ENCODE peak calls at places on chromosomes 13 and 19, in six cellular contexts. Z is tibial nerve, K is neural progenitor cell, U is WTC11, N is nephron progenitor cell, T is esophagus muscularis mucosa. B is an unnamed sample.
A peak's percentile ranks its signal among the peaks of the same experiment; 100 is the strongest.

GRCh38 chr19:48470281-48470680 is 1.1 kb downstream of the CYTH2 start:
- DNase-seq in Z (no peak), K (no peak), U (no peak), N (no peak), T (no peak), B (no peak)

GRCh38 chr13:51938454-51938853 is 72.8 kb downstream of the ATP7B start:
- DNase-seq in Z (no peak), K (no peak), U (no peak), N (no peak), T (no peak), B (no peak)

GRCh38 chr19:52691737-52692136 is 43.1 kb downstream of the ZNF611 start:
- DNase-seq in Z (no peak), K (no peak), U (no peak), N (no peak), T (no peak), B (no peak)

GRCh38 chr19:16285769-16286564 is 38.7 kb upstream of the KLF2 start:
- DNase-seq in Z (no peak), K (peak; percentile 55), U (no peak), N (peak; percentile 21), T (no peak), B (no peak)

GRCh38 chr19:48186541-48186991 is 16.1 kb downstream of the ZSWIM9 start:
- DNase-seq in Z (no peak), K (no peak), U (no peak), N (no peak), T (no peak), B (no peak)

GRCh38 chr19:55305491-55305890 is 19.6 kb downstream of the TMEM150B start:
- DNase-seq in Z (no peak), K (peak; percentile 76), U (peak; percentile 75), N (peak; percentile 68), T (no peak), B (no peak)

GRCh38 chr13:81929988-81930387 is 1589.1 kb upstream of the SPRY2 start:
- DNase-seq in Z (no peak), K (peak; percentile 61), U (no peak), N (no peak), T (no peak), B (no peak)

GRCh38 chr19:17973759-17974158 is 6.9 kb downstream of the KCNN1 start:
- DNase-seq in Z (no peak), K (no peak), U (no peak), N (no peak), T (no peak), B (no peak)

GRCh38 chr19:34260771-34261173 is 6.4 kb downstream of the GARRE1 start:
- DNase-seq in Z (no peak), K (peak; percentile 36), U (no peak), N (no peak), T (no peak), B (no peak)

GRCh38 chr19:49458567-49458903 is 5.5 kb downstream of the ALDH16A1 start:
- DNase-seq in Z (no peak), K (no peak), U (no peak), N (no peak), T (no peak), B (no peak)

GRCh38 chr13:35566340-35566739 is 89.9 kb upstream of the MAB21L1 start:
- DNase-seq in Z (no peak), K (no peak), U (no peak), N (no peak), T (no peak), B (no peak)

GRCh38 chr19:49333426-49334288 is 1.5 kb upstream of the CD37 start:
- DNase-seq in Z (no peak), K (no peak), U (no peak), N (no peak), T (no peak), B (no peak)

GRCh38 chr13:34361528-34361927 is 543.6 kb downstream of the RFC3 start:
- DNase-seq in Z (no peak), K (no peak), U (no peak), N (no peak), T (no peak), B (no peak)

GRCh38 chr19:41398042-41398403 is 405 bp downstream of the BCKDHA start:
- DNase-seq in Z (no peak), K (peak; percentile 16), U (no peak), N (no peak), T (no peak), B (no peak)

GRCh38 chr19:56393119-56394012 is at the start of gene ZNF582:
- DNase-seq in Z (peak; percentile 88), K (peak; percentile 98), U (peak; percentile 93), N (peak; percentile 80), T (peak; percentile 97), B (peak; percentile 96)

GRCh38 chr19:23996549-23996948 is 81.9 kb downstream of the ZNF726 start:
- DNase-seq in Z (no peak), K (peak; percentile 23), U (peak; percentile 33), N (no peak), T (no peak), B (no peak)

GRCh38 chr13:22227895-22228294 is 557.0 kb downstream of the FGF9 start:
- DNase-seq in Z (no peak), K (no peak), U (no peak), N (no peak), T (no peak), B (no peak)

GRCh38 chr13:36858285-36858684 is 39.3 kb downstream of the RFXAP start:
- DNase-seq in Z (no peak), K (peak; percentile 73), U (no peak), N (peak; percentile 8), T (no peak), B (no peak)

GRCh38 chr19:38079926-38080380 is 144.1 kb downstream of the DPF1 start:
- DNase-seq in Z (no peak), K (no peak), U (no peak), N (no peak), T (peak; percentile 77), B (no peak)

GRCh38 chr13:47794963-47795362 is 206.1 kb downstream of the SUCLA2 start:
- DNase-seq in Z (no peak), K (no peak), U (no peak), N (no peak), T (no peak), B (no peak)

GRCh38 chr13:37618554-37618953 is 20.0 kb upstream of the POSTN start:
- DNase-seq in Z (no peak), K (no peak), U (no peak), N (no peak), T (no peak), B (no peak)

GRCh38 chr19:10712041-10712440 is 5.8 kb upstream of the DNM2 start:
- DNase-seq in Z (no peak), K (no peak), U (peak; percentile 62), N (no peak), T (no peak), B (no peak)

GRCh38 chr13:62747629-62748028 is 1332.0 kb upstream of the PCDH20 start:
- DNase-seq in Z (no peak), K (no peak), U (no peak), N (no peak), T (no peak), B (no peak)

GRCh38 chr13:99303863-99304521 is 3.2 kb downstream of the GPR183 start:
- DNase-seq in Z (no peak), K (no peak), U (no peak), N (no peak), T (no peak), B (no peak)

GRCh38 chr13:49904729-49905456 is 31.2 kb downstream of the SPRYD7 start:
- DNase-seq in Z (no peak), K (no peak), U (no peak), N (no peak), T (no peak), B (no peak)

GRCh38 chr19:13623686-13624405 is 117.6 kb upstream of the CACNA1A start:
- DNase-seq in Z (no peak), K (no peak), U (peak; percentile 14), N (no peak), T (no peak), B (no peak)

GRCh38 chr19:1000095-1000494 is at the start of gene GRIN3B:
- DNase-seq in Z (no peak), K (peak; percentile 90), U (peak; percentile 90), N (peak; percentile 84), T (no peak), B (no peak)

GRCh38 chr13:94765814-94766213 is 53.5 kb upstream of the SOX21 start:
- DNase-seq in Z (no peak), K (no peak), U (peak; percentile 17), N (no peak), T (no peak), B (no peak)

DNA sequence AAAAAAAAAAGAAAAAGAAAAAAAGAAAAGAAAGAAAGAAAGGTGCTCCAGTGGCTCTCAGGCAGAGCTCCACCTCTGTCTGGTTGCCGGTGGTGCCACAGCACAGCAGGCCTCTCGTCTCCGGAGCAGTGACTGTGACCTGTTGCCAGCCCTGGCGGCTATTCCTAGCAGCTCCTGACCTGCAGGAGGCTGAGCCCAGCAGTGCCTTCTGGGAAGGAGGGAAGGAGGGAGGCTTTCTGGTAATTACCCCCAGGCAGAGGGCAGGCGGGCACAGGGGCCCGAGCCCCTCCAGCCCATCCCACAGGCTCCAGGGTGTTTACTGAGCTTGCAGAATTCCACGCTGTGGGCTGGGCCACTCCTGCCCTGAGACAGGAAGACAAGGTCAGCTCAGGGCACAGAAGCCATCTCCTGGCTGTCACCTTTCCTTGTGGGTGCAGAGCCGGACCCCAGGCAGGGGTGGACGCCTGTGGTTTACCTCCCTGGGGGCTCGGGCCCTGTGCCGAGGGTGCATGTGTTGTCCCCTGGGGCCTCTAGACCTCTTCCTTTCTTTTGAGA is 77.9 kb downstream of the GNG7 start:
- DNase-seq in Z (no peak), K (peak; percentile 43), U (peak; percentile 66), N (peak; percentile 50), T (no peak), B (no peak)
- TF ChIP-seq CTCF in Z (no peak), K (peak; percentile 11), U (no peak), N (no peak), T (no peak), B (peak; percentile 20)

GRCh38 chr13:75896271-75896670 is 260.1 kb downstream of the LMO7 start:
- DNase-seq in Z (no peak), K (no peak), U (no peak), N (no peak), T (no peak), B (no peak)
- TF ChIP-seq CTCF in Z (no peak), K (no peak), U (no peak), N (no peak), T (no peak), B (no peak)

DNA sequence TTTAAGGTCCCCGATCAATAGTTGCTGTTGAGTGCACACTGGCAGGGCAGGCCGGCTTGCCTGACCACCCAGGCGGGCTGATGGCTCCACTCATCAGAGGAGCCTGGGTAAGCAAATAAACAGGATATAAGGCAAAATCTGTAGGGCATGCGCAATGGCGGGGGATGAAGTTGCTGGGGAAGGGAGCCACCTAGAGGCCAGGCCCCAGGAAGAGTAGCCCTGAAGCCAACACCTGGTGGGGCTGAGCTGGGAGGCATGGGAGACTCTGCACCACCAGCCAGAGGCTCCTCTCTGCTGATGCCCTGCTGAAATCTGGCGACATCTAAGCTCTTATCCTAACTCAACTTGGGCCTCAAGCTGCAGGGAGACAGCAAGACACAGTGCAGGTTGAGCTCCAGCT is 324.3 kb downstream of the ZNF536 start:
- DNase-seq in Z (no peak), K (peak; percentile 75), U (peak; percentile 82), N (peak; percentile 74), T (no peak), B (no peak)
- TF ChIP-seq CTCF in Z (no peak), K (peak; percentile 67), U (no peak), N (peak; percentile 62), T (no peak), B (no peak)

DNA sequence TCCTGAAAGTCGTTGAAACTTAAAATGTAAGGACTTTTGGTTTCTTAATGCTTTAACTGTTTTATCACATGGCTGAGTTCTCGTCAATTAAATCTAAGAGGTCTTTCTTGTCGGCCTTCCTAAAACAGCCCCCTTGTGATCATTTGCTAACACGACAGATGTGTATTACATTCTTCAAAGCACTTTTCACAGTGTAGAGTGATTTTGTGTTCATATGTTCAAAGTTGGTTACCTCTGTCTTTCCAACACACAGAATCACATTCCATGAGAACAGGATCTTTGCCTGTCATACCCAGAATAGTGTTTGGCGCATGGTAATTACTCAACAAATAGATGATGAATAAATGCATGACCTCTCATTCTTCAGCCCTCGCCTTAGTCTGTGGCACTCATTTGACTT is 1.1 kb downstream of the GTF2F2 start:
- DNase-seq in Z (no peak), K (peak; percentile 36), U (no peak), N (no peak), T (no peak), B (no peak)
- TF ChIP-seq CTCF in Z (no peak), K (peak; percentile 27), U (no peak), N (peak; percentile 11), T (no peak), B (peak; percentile 24)

B was measured in osteocyte.